ENCODE peak calls at places on chromosomes 11 and 22, in four cellular contexts. One of them, this sample, is unnamed.

GRCh38 chr11:25612806-25613205 is 719.1 kb upstream of the ANO3 start:
- DNase-seq in H1: no peak
- DNase-seq in CD4-positive, CD25-positive, alpha-beta regulatory T cell: no peak
- DNase-seq in adrenal gland: no peak
- DNase-seq in this sample: no peak

GRCh38 chr22:50202130-50202671 is 1.4 kb downstream of the SELENOO start:
- DNase-seq in H1: no peak
- DNase-seq in CD4-positive, CD25-positive, alpha-beta regulatory T cell: no peak
- DNase-seq in adrenal gland: no peak
- DNase-seq in this sample: no peak

GRCh38 chr11:35488117-35488516 is 37.3 kb downstream of the PAMR1 start:
- DNase-seq in H1: no peak
- DNase-seq in CD4-positive, CD25-positive, alpha-beta regulatory T cell: no peak
- DNase-seq in adrenal gland: no peak
- DNase-seq in this sample: no peak

GRCh38 chr22:23285236-23285635 is 104.9 kb downstream of the BCR start:
- DNase-seq in H1: no peak
- DNase-seq in CD4-positive, CD25-positive, alpha-beta regulatory T cell: no peak
- DNase-seq in adrenal gland: no peak
- DNase-seq in this sample: no peak

GRCh38 chr11:62477927-62478326 is 59.1 kb downstream of the SCGB1A1 start:
- DNase-seq in H1: no peak
- DNase-seq in CD4-positive, CD25-positive, alpha-beta regulatory T cell: no peak
- DNase-seq in adrenal gland: no peak
- DNase-seq in this sample: no peak

GRCh38 chr22:36928181-36928580 is 14.8 kb downstream of the CSF2RB start:
- DNase-seq in H1: no peak
- DNase-seq in CD4-positive, CD25-positive, alpha-beta regulatory T cell: no peak
- DNase-seq in adrenal gland: no peak
- DNase-seq in this sample: no peak

GRCh38 chr22:37242395-37242918 is 1.6 kb downstream of the RAC2 start:
- DNase-seq in H1: no peak
- DNase-seq in CD4-positive, CD25-positive, alpha-beta regulatory T cell: peak
- DNase-seq in adrenal gland: peak
- DNase-seq in this sample: peak

GRCh38 chr11:58575377-58576020 is at the start of gene LPXN:
- DNase-seq in H1: no peak
- DNase-seq in CD4-positive, CD25-positive, alpha-beta regulatory T cell: peak
- DNase-seq in adrenal gland: peak
- DNase-seq in this sample: no peak

GRCh38 chr11:106288057-106288456 is 210.6 kb downstream of the AASDHPPT start:
- DNase-seq in H1: no peak
- DNase-seq in CD4-positive, CD25-positive, alpha-beta regulatory T cell: no peak
- DNase-seq in adrenal gland: no peak
- DNase-seq in this sample: no peak

GRCh38 chr11:131136476-131136875 is 220.2 kb upstream of the SNX19 start:
- DNase-seq in H1: no peak
- DNase-seq in CD4-positive, CD25-positive, alpha-beta regulatory T cell: no peak
- DNase-seq in adrenal gland: no peak
- DNase-seq in this sample: no peak

GRCh38 chr11:69119170-69119569 is 36.6 kb upstream of the SMIM38 start:
- DNase-seq in H1: no peak
- DNase-seq in CD4-positive, CD25-positive, alpha-beta regulatory T cell: no peak
- DNase-seq in adrenal gland: no peak
- DNase-seq in this sample: no peak

GRCh38 chr22:47787501-47788227 is 1025.2 kb downstream of the TBC1D22A start:
- DNase-seq in H1: peak
- DNase-seq in CD4-positive, CD25-positive, alpha-beta regulatory T cell: no peak
- DNase-seq in adrenal gland: no peak
- DNase-seq in this sample: no peak

GRCh38 chr11:44327730-44328691 is 18.1 kb upstream of the ALX4 start:
- DNase-seq in H1: no peak
- DNase-seq in CD4-positive, CD25-positive, alpha-beta regulatory T cell: no peak
- DNase-seq in adrenal gland: no peak
- DNase-seq in this sample: no peak

GRCh38 chr11:69239320-69240040 is 54.5 kb upstream of the MYEOV start:
- DNase-seq in H1: no peak
- DNase-seq in CD4-positive, CD25-positive, alpha-beta regulatory T cell: no peak
- DNase-seq in adrenal gland: no peak
- DNase-seq in this sample: peak

GRCh38 chr11:125554038-125554437 is 15.2 kb upstream of the EI24 start:
- DNase-seq in H1: no peak
- DNase-seq in CD4-positive, CD25-positive, alpha-beta regulatory T cell: no peak
- DNase-seq in adrenal gland: no peak
- DNase-seq in this sample: no peak

GRCh38 chr11:92332986-92333385 is 108.4 kb downstream of the FAT3 start:
- DNase-seq in H1: no peak
- DNase-seq in CD4-positive, CD25-positive, alpha-beta regulatory T cell: no peak
- DNase-seq in adrenal gland: no peak
- DNase-seq in this sample: no peak

DNA sequence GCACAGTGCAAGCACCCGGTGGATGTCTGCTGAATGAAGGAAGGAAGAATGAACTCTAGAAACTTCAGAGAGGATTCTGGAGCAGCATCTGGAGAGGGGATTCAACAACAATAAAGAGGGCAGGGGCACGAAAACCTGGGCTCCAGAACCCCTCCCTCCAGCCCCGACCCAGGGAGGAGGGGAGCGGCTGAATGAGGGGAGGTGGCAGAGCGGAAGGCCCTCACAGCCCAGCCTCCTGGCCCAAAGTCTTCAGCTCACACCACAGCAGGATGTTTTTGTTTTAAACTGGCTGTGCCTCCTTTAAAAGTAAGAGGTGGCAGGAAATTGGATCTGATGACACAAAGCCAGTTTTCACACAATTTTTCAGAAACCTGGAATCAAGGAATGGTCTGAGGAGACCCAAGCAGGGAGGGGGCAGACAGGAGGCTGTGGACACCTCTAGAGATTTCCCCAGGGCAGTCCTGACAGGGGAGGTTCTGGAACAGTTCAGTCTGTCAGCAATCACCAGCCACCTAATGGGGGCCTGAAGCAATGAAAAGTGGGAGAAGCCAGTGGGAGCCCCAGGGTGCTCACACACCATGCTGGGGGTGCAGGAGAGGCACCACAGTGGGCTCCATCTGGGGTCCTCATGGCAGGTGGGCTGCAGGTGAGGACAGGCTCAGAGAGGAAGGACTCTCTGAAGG is 44.4 kb upstream of the TCF20 start:
- DNase-seq in H1: no peak
- DNase-seq in CD4-positive, CD25-positive, alpha-beta regulatory T cell: no peak
- DNase-seq in adrenal gland: no peak
- DNase-seq in this sample: no peak
- H3K27ac ChIP-seq in H1: no peak
- H3K27ac ChIP-seq in CD4-positive, CD25-positive, alpha-beta regulatory T cell: no peak
- H3K27ac ChIP-seq in adrenal gland: no peak
- H3K27ac ChIP-seq in this sample: no peak

GRCh38 chr11:120334332-120334731 is 1.9 kb upstream of the ARHGEF12 start:
- DNase-seq in H1: no peak
- DNase-seq in CD4-positive, CD25-positive, alpha-beta regulatory T cell: no peak
- DNase-seq in adrenal gland: no peak
- DNase-seq in this sample: no peak

GRCh38 chr11:120332822-120333716 is 3.1 kb upstream of the ARHGEF12 start:
- DNase-seq in H1: no peak
- DNase-seq in CD4-positive, CD25-positive, alpha-beta regulatory T cell: no peak
- DNase-seq in adrenal gland: no peak
- DNase-seq in this sample: no peak

GRCh38 chr11:120335596-120335927 is 651 bp upstream of the ARHGEF12 start:
- DNase-seq in H1: no peak
- DNase-seq in CD4-positive, CD25-positive, alpha-beta regulatory T cell: no peak
- DNase-seq in adrenal gland: no peak
- DNase-seq in this sample: no peak

GRCh38 chr11:120334894-120335462 is 1.2 kb upstream of the ARHGEF12 start:
- DNase-seq in H1: peak
- DNase-seq in CD4-positive, CD25-positive, alpha-beta regulatory T cell: peak
- DNase-seq in adrenal gland: peak
- DNase-seq in this sample: peak

DNA sequence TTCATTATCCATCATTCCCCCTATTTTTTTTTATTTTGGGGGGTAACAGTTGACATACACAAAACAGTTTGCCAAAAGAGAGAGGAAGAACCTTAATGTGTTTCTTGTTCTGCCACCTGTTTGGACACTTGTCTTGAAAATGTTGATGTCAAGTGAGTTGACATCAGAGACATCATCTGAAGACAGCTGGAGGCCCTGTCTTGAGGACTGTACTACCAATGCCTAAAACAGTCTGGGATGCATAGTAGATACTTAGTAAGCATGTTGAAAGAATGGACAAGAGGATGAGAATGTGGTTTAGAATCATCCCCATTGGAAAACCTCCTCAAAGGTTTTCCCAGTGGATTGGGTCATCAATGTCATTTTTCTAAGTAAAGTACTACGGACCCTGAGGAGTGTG is 2.4 kb upstream of the ARHGEF12 start:
- DNase-seq in H1: no peak
- DNase-seq in CD4-positive, CD25-positive, alpha-beta regulatory T cell: no peak
- DNase-seq in adrenal gland: no peak
- DNase-seq in this sample: no peak
- H3K27ac ChIP-seq in H1: no peak
- H3K27ac ChIP-seq in CD4-positive, CD25-positive, alpha-beta regulatory T cell: no peak
- H3K27ac ChIP-seq in adrenal gland: peak
- H3K27ac ChIP-seq in this sample: no peak

GRCh38 chr22:46003271-46004091 is 26.5 kb upstream of the WNT7B start:
- DNase-seq in H1: no peak
- DNase-seq in CD4-positive, CD25-positive, alpha-beta regulatory T cell: no peak
- DNase-seq in adrenal gland: no peak
- DNase-seq in this sample: no peak
- H3K27ac ChIP-seq in H1: no peak
- H3K27ac ChIP-seq in CD4-positive, CD25-positive, alpha-beta regulatory T cell: no peak
- H3K27ac ChIP-seq in adrenal gland: peak
- H3K27ac ChIP-seq in this sample: no peak

GRCh38 chr22:27114186-27114585 is 456.8 kb downstream of the MIAT start:
- DNase-seq in H1: no peak
- DNase-seq in CD4-positive, CD25-positive, alpha-beta regulatory T cell: no peak
- DNase-seq in adrenal gland: no peak
- DNase-seq in this sample: no peak

GRCh38 chr22:27112273-27112672 is 454.9 kb downstream of the MIAT start:
- DNase-seq in H1: no peak
- DNase-seq in CD4-positive, CD25-positive, alpha-beta regulatory T cell: no peak
- DNase-seq in adrenal gland: no peak
- DNase-seq in this sample: no peak

GRCh38 chr22:27115410-27115809 is 458.0 kb downstream of the MIAT start:
- DNase-seq in H1: no peak
- DNase-seq in CD4-positive, CD25-positive, alpha-beta regulatory T cell: no peak
- DNase-seq in adrenal gland: no peak
- DNase-seq in this sample: no peak

GRCh38 chr22:27111796-27112195 is 454.4 kb downstream of the MIAT start:
- DNase-seq in H1: no peak
- DNase-seq in CD4-positive, CD25-positive, alpha-beta regulatory T cell: no peak
- DNase-seq in adrenal gland: no peak
- DNase-seq in this sample: no peak

GRCh38 chr22:27113211-27114030 is 456.0 kb downstream of the MIAT start:
- DNase-seq in H1: no peak
- DNase-seq in CD4-positive, CD25-positive, alpha-beta regulatory T cell: no peak
- DNase-seq in adrenal gland: peak
- DNase-seq in this sample: peak
- H3K27ac ChIP-seq in H1: no peak
- H3K27ac ChIP-seq in CD4-positive, CD25-positive, alpha-beta regulatory T cell: no peak
- H3K27ac ChIP-seq in adrenal gland: no peak
- H3K27ac ChIP-seq in this sample: peak

GRCh38 chr11:113602483-113602882 is 103.6 kb downstream of the TMPRSS5 start:
- DNase-seq in H1: no peak
- DNase-seq in CD4-positive, CD25-positive, alpha-beta regulatory T cell: no peak
- DNase-seq in adrenal gland: no peak
- DNase-seq in this sample: no peak

GRCh38 chr11:113603277-113604059 is 102.6 kb downstream of the TMPRSS5 start:
- DNase-seq in H1: no peak
- DNase-seq in CD4-positive, CD25-positive, alpha-beta regulatory T cell: no peak
- DNase-seq in adrenal gland: peak
- DNase-seq in this sample: no peak
- H3K27ac ChIP-seq in H1: no peak
- H3K27ac ChIP-seq in CD4-positive, CD25-positive, alpha-beta regulatory T cell: no peak
- H3K27ac ChIP-seq in adrenal gland: no peak
- H3K27ac ChIP-seq in this sample: no peak

This sample was measured in testis.